ENCODE peak calls at places on chromosome 18, in five cellular contexts. O, T, Y, L and Q are unnamed samples.
A peak's percentile ranks its signal among the peaks of the same experiment; 100 is the strongest.

GRCh38 chr18:11125372-11126315 is 23.7 kb downstream of the PIEZO2 start:
- DNase-seq in O (no peak), T (no peak), Y (no peak), L (no peak), Q (no peak)

GRCh38 chr18:7064346-7064745 is 53.3 kb downstream of the LAMA1 start:
- DNase-seq in O (no peak), T (no peak), Y (no peak), L (no peak), Q (no peak)

GRCh38 chr18:57655740-57656139 is 34.1 kb upstream of the NARS1 start:
- DNase-seq in O (no peak), T (no peak), Y (no peak), L (no peak), Q (no peak)

GRCh38 chr18:74397572-74397971 is 59.5 kb downstream of the DIPK1C start:
- DNase-seq in O (no peak), T (no peak), Y (no peak), L (no peak), Q (no peak)

GRCh38 chr18:13619505-13620205 is 106.7 kb downstream of the FAM210A start:
- DNase-seq in O (no peak), T (no peak), Y (no peak), L (no peak), Q (no peak)

GRCh38 chr18:57859314-57859713 is 56.2 kb upstream of the ATP8B1 start:
- DNase-seq in O (peak; percentile 41), T (no peak), Y (peak; percentile 18), L (no peak), Q (no peak)

GRCh38 chr18:63890226-63890949 is 2.9 kb downstream of the SERPINB2 start:
- DNase-seq in O (no peak), T (no peak), Y (no peak), L (no peak), Q (no peak)

GRCh38 chr18:3111523-3112240 is 98.7 kb upstream of the LPIN2 start:
- DNase-seq in O (no peak), T (no peak), Y (no peak), L (no peak), Q (no peak)

GRCh38 chr18:6405237-6406074 is 9.3 kb downstream of the L3MBTL4 start:
- DNase-seq in O (no peak), T (no peak), Y (no peak), L (peak; percentile 22), Q (no peak)

GRCh38 chr18:49723648-49724180 is 89.6 kb downstream of the ACAA2 start:
- DNase-seq in O (no peak), T (no peak), Y (no peak), L (no peak), Q (no peak)

GRCh38 chr18:42675810-42676209 is 439.7 kb downstream of the RIT2 start:
- DNase-seq in O (no peak), T (no peak), Y (no peak), L (no peak), Q (no peak)

GRCh38 chr18:36468161-36468560 is 170.6 kb downstream of the FHOD3 start:
- DNase-seq in O (no peak), T (no peak), Y (peak; percentile 22), L (no peak), Q (no peak)

GRCh38 chr18:54671291-54671881 is 80.3 kb downstream of the DYNAP start:
- DNase-seq in O (no peak), T (no peak), Y (no peak), L (no peak), Q (no peak)

GRCh38 chr18:34528177-34528576 is 181.9 kb upstream of the DTNA start:
- DNase-seq in O (no peak), T (no peak), Y (no peak), L (no peak), Q (no peak)

GRCh38 chr18:67232991-67233390 is 283.5 kb downstream of the DSEL start:
- DNase-seq in O (no peak), T (no peak), Y (no peak), L (no peak), Q (no peak)

GRCh38 chr18:77207540-77207939 is 42.1 kb upstream of the GALR1 start:
- DNase-seq in O (peak; percentile 52), T (peak; percentile 30), Y (peak; percentile 88), L (peak; percentile 54), Q (no peak)
- H3K27ac ChIP-seq in O (no peak overlapping the region), T (no peak overlapping the region), Y (peak overlapping the region; percentile 46), L (peak overlapping the region; percentile 48), Q (peak overlapping the region; percentile 86)

GRCh38 chr18:22510697-22511096 is 93.0 kb upstream of the CTAGE1 start:
- DNase-seq in O (no peak), T (no peak), Y (no peak), L (no peak), Q (no peak)
- H3K27ac ChIP-seq in O (no peak overlapping the region), T (no peak overlapping the region), Y (no peak overlapping the region), L (no peak overlapping the region), Q (no peak overlapping the region)

GRCh38 chr18:79818631-79819030 is 20.9 kb downstream of the KCNG2 start:
- DNase-seq in O (peak; percentile 15), T (no peak), Y (no peak), L (peak; percentile 11), Q (peak; percentile 61)
- H3K27ac ChIP-seq in O (no peak overlapping the region), T (no peak overlapping the region), Y (no peak overlapping the region), L (no peak overlapping the region), Q (no peak overlapping the region)

GRCh38 chr18:59605633-59606192 is 91.5 kb downstream of the CCBE1 start:
- DNase-seq in O (no peak), T (no peak), Y (no peak), L (no peak), Q (no peak)

GRCh38 chr18:59604877-59605276 is 92.3 kb downstream of the CCBE1 start:
- DNase-seq in O (no peak), T (no peak), Y (no peak), L (peak; percentile 38), Q (no peak)

GRCh38 chr18:59607471-59607870 is 89.8 kb downstream of the CCBE1 start:
- DNase-seq in O (no peak), T (no peak), Y (no peak), L (no peak), Q (no peak)

GRCh38 chr18:59609654-59610053 is 87.6 kb downstream of the CCBE1 start:
- DNase-seq in O (no peak), T (no peak), Y (no peak), L (no peak), Q (no peak)

GRCh38 chr18:59606193-59607175 is 90.7 kb downstream of the CCBE1 start:
- DNase-seq in O (no peak), T (no peak), Y (no peak), L (no peak), Q (no peak)
- H3K27ac ChIP-seq in O (no peak overlapping the region), T (no peak overlapping the region), Y (no peak overlapping the region), L (no peak overlapping the region), Q (peak overlapping the region; percentile 36)

GRCh38 chr18:28115149-28115550 is 61.8 kb downstream of the CDH2 start:
- DNase-seq in O (no peak), T (no peak), Y (no peak), L (no peak), Q (no peak)

GRCh38 chr18:28113271-28114023 is 63.5 kb downstream of the CDH2 start:
- DNase-seq in O (no peak), T (no peak), Y (no peak), L (no peak), Q (no peak)

GRCh38 chr18:28116461-28116860 is 60.5 kb downstream of the CDH2 start:
- DNase-seq in O (no peak), T (no peak), Y (no peak), L (no peak), Q (no peak)

GRCh38 chr18:28112056-28112470 is 64.9 kb downstream of the CDH2 start:
- DNase-seq in O (no peak), T (no peak), Y (no peak), L (no peak), Q (no peak)

DNA sequence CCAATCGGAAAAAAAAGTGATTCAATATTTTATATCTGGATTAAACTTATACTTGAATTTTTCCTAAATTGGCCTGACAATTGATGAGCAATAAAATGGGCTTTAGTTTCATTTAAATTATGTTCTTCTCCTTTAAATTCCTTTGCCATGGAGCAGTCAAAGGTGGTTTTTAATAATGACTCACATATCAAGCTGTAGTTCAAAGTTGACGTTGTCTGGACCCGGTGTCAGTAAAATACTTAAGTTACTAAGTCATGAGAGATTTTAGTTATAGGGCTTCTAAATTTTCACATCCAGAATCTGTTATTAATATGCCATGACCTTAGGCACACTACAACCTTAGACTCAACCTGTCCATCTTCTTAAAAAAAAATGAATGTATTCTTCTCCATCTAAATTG is 62.5 kb downstream of the CDH2 start:
- DNase-seq in O (no peak), T (no peak), Y (no peak), L (no peak), Q (no peak)
- H3K27ac ChIP-seq in O (no peak overlapping the region), T (no peak overlapping the region), Y (no peak overlapping the region), L (no peak overlapping the region), Q (no peak overlapping the region)